ENCODE peak calls at places on chromosomes 3 and 15, in four cellular contexts. F is PC-3, T is GM12878, Z is mesendoderm. X is an unnamed sample.
A peak's percentile ranks its signal among the peaks of the same experiment; 100 is the strongest.

GRCh38 chr3:23396746-23397145 is 193.6 kb downstream of the UBE2E2 start:
- DNase-seq in T (no peak), Z (no peak), F (no peak), X (no peak)

GRCh38 chr3:72739521-72740466 is 108.5 kb downstream of the SHQ1 start:
- DNase-seq in T (no peak), Z (peak; percentile 29), F (peak; percentile 60), X (no peak)

GRCh38 chr15:87591521-87591920 is 665.0 kb downstream of the NTRK3 start:
- DNase-seq in F (no peak), T (no peak), Z (peak; percentile 56), X (no peak)

GRCh38 chr3:100189444-100189964 is 71.3 kb upstream of the TBC1D23 start:
- DNase-seq in T (no peak), F (no peak), Z (no peak), X (no peak)

GRCh38 chr3:140468407-140468806 is 209.5 kb upstream of the TRIM42 start:
- DNase-seq in T (no peak), Z (no peak), F (no peak), X (no peak)

GRCh38 chr3:119237299-119237698 is 3.4 kb downstream of the B4GALT4 start:
- DNase-seq in F (no peak), T (no peak), Z (no peak), X (no peak)

GRCh38 chr3:126349071-126349470 is 8.1 kb downstream of the KLF15 start:
- DNase-seq in T (no peak), F (no peak), Z (no peak), X (no peak)

GRCh38 chr3:180138871-180139270 is 102.1 kb upstream of the PEX5L start:
- DNase-seq in Z (no peak), T (no peak), F (no peak), X (no peak)

GRCh38 chr15:60973637-60974415 is 255.3 kb downstream of the RORA start:
- DNase-seq in F (peak; percentile 18), T (no peak), Z (no peak), X (no peak)

GRCh38 chr3:45635475-45636256 is 41.1 kb downstream of the LIMD1 start:
- DNase-seq in T (no peak), Z (peak; percentile 97), F (peak; percentile 56), X (no peak)
- H3K79me2 ChIP-seq in T (peaks cover 9% of the 10 kb centered on the region), Z (peaks cover 4% of the 10 kb centered on the region), F (peaks cover 92% of the 10 kb centered on the region), X (peaks cover 70% of the 10 kb centered on the region)

DNA sequence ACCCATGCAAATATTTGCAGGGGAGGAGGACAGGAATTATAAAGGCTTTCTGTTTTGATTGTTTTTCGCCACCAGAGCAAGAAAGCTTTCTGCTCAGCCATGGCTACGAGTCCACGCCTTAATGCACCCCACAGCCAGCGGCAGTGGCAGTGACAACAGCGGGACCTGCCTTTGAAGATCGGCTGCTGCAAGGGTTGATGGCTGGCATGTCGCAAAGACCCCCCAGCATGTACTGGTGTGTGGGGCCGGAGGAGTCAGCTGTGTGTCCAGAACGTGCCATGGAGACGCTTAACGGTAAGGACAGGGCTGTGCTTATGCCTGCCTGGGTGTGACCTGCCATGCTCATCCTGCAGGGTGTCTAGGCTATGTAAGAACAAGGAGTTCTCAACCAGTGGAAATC is 5.3 kb downstream of the LRRK1 start:
- DNase-seq in F (no peak), Z (no peak), T (no peak), X (no peak)
- H3K4me1 ChIP-seq in F (peaks cover 23% of the 10 kb centered on the region), Z (peaks cover 2% of the 10 kb centered on the region), T (peaks cover 47% of the 10 kb centered on the region), X (no peaks in the 10 kb centered on the region)

GRCh38 chr3:149833241-149833640 is 20.2 kb downstream of the RNF13 start:
- DNase-seq in F (no peak), T (no peak), Z (no peak), X (no peak)
- H3K79me2 ChIP-seq in F (peaks cover 69% of the 10 kb centered on the region), T (peaks cover 1% of the 10 kb centered on the region), Z (peaks cover 6% of the 10 kb centered on the region), X (peaks cover 45% of the 10 kb centered on the region)

DNA sequence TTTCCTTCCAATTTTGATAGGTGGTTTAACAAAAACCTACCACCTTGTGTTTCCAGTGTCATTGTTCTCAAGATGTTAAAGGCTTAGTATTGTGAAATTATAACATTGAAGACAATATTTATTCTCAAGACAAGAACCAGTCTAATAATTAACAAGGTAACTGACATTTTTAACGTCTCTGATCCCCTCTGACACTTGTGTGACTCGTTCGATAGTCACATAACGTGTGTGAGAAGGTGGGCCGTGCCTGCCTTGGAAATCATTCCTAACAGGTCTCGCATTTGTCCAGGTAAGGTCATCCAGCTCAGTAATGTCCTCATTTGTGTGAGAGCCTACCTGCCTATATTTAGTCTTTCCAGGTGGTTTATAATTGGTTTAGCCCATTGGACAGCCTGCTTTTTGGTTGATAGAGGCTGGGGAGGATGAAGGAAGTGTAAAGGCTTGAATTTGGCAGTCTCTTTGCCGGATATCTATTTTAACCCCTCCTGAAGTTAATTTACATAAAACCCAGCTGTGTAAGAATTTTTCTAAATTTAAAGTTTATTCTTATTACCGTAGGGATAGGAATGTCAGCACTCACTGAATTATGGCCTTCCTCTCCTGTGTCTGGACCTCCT is 94.4 kb downstream of the AKAP13 start:
- DNase-seq in Z (no peak), T (peak; percentile 54), F (peak; percentile 57), X (no peak)
- H3K4me1 ChIP-seq in Z (peaks cover 34% of the 10 kb centered on the region), T (peaks cover 42% of the 10 kb centered on the region), F (peaks cover 41% of the 10 kb centered on the region), X (peaks cover 25% of the 10 kb centered on the region)

GRCh38 chr15:35289029-35289617 is 204.0 kb upstream of the NANOGP8 start:
- DNase-seq in T (no peak), F (peak; percentile 74), Z (peak; percentile 65), X (peak; percentile 58)
- H3K79me2 ChIP-seq in T (no peaks in the 10 kb centered on the region), F (no peaks in the 10 kb centered on the region), Z (no peaks in the 10 kb centered on the region), X (no peaks in the 10 kb centered on the region)

GRCh38 chr3:14576163-14576562 is 36.0 kb upstream of the GRIP2 start:
- DNase-seq in T (no peak), Z (no peak), F (no peak), X (no peak)
- H3K4me1 ChIP-seq in T (no peaks in the 10 kb centered on the region), Z (no peaks in the 10 kb centered on the region), F (no peaks in the 10 kb centered on the region), X (peaks cover 5% of the 10 kb centered on the region)

GRCh38 chr3:184133840-184134745 is 1.1 kb upstream of the EIF2B5 start:
- DNase-seq in F (peak; percentile 95), Z (peak; percentile 90), T (no peak), X (peak; percentile 79)

GRCh38 chr3:184132947-184133346 is 2.2 kb upstream of the EIF2B5 start:
- DNase-seq in Z (no peak), T (no peak), F (no peak), X (no peak)

GRCh38 chr3:184135911-184136260 is 728 bp downstream of the EIF2B5 start:
- DNase-seq in Z (no peak), T (no peak), F (no peak), X (no peak)

GRCh38 chr3:184134746-184135148 is 411 bp upstream of the EIF2B5 start:
- DNase-seq in T (no peak), F (no peak), Z (no peak), X (no peak)

DNA sequence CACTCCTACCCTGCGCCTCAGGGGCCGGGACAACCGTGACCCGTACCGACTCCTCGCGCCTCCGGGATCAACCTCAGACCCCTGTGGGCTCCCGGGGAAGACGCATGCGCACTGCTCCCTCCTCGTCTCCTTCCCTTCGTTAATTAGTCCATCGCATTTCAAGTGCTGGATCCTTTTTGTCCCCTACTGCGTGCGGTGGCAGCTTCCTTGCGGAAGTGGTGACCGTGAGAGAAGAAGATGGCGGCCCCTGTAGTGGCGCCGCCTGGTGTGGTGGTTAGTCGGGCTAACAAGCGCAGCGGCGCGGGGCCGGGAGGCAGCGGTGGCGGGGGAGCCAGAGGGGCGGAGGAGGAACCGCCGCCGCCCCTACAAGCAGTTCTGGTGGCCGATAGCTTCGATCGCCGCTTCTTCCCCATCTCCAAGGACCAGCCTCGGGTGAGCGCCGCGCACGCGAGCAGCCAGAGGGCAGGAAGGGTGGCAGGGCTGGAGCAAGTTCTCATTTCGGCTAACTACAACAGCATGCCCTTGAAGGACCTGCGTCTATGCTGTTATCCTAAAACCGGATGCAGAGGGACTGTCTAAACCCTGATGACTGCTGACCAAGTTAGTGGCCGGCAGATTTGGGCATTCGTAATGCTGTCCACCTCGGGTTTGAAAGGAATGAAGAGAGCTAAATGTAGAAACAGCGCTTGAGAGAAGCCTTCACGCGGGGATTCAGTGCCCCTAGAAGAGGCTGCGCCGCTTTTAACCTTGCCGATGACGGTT is at the start of gene EIF2B5:
- DNase-seq in Z (peak; percentile 98), T (peak; percentile 84), F (peak; percentile 87), X (peak; percentile 93)
- H3K79me2 ChIP-seq in Z (peaks cover 23% of the 10 kb centered on the region), T (peaks cover 45% of the 10 kb centered on the region), F (peaks cover 45% of the 10 kb centered on the region), X (peaks cover 62% of the 10 kb centered on the region)

GRCh38 chr15:33140326-33140725 is 54.2 kb downstream of the FMN1 start:
- DNase-seq in T (no peak), F (no peak), Z (no peak), X (peak; percentile 32)

GRCh38 chr15:33137101-33137500 is 57.4 kb downstream of the FMN1 start:
- DNase-seq in F (no peak), Z (no peak), T (no peak), X (no peak)

GRCh38 chr15:33142708-33143107 is 51.8 kb downstream of the FMN1 start:
- DNase-seq in F (no peak), T (no peak), Z (no peak), X (no peak)

GRCh38 chr15:33135355-33135781 is 59.1 kb downstream of the FMN1 start:
- DNase-seq in F (no peak), Z (no peak), T (no peak), X (no peak)

GRCh38 chr15:33138000-33138399 is 56.5 kb downstream of the FMN1 start:
- DNase-seq in F (no peak), Z (no peak), T (no peak), X (no peak)
- H3K4me1 ChIP-seq in F (no peaks in the 10 kb centered on the region), Z (no peaks in the 10 kb centered on the region), T (no peaks in the 10 kb centered on the region), X (peaks cover 16% of the 10 kb centered on the region)

GRCh38 chr3:149813367-149814281 is 609 bp downstream of the RNF13 start:
- DNase-seq in T (no peak), F (peak; percentile 61), Z (peak; percentile 78), X (peak; percentile 24)
- H3K79me2 ChIP-seq in T (peaks cover 58% of the 10 kb centered on the region), F (peaks cover 56% of the 10 kb centered on the region), Z (peaks cover 24% of the 10 kb centered on the region), X (peaks cover 46% of the 10 kb centered on the region)

DNA sequence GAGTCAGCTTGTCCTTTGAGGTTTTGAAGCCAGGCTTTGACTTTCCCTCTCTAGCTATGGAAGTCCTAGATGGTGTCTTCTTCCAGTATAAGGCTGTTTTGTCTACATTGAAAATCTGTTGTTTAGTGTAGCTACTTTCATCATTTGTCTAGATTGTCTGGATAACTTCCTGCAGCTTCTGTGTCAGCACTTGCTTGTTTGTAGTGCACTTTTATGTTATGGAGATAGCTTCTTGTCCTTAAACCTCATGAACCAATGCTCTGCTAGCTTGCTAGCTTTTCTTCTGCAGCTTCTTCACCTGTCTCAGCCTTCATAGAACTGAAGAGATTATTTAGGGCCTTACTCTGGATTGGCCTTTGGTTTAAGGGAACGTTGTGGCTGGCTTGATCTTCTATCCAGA is 43.8 kb downstream of the AKAP13 start:
- DNase-seq in Z (no peak), F (no peak), T (no peak), X (no peak)
- H3K4me1 ChIP-seq in Z (peaks cover 4% of the 10 kb centered on the region), F (peaks cover 5% of the 10 kb centered on the region), T (peaks cover 33% of the 10 kb centered on the region), X (peaks cover 13% of the 10 kb centered on the region)